ENCODE peak calls at places on chromosome 21, in six cellular contexts. P is astrocyte of the spinal cord, H is foreskin fibroblast, U is Peyer's patch, I is tibial artery, G is left ventricle myocardium inferior. B is an unnamed sample.

GRCh38 chr21:29669416-29669815 is 270.4 kb downstream of the GRIK1 start:
- DNase-seq in H (no peak), P (no peak), G (no peak), U (no peak), I (no peak), B (no peak)

GRCh38 chr21:42201615-42202161 is 17.3 kb upstream of the ABCG1 start:
- DNase-seq in P (no peak), G (no peak), U (no peak), I (no peak), H (no peak), B (no peak)

GRCh38 chr21:16588433-16588860 is 858.7 kb downstream of the USP25 start:
- DNase-seq in H (peak), I (peak), P (peak), U (peak), G (peak), B (peak)

GRCh38 chr21:39637971-39638628 is 25.4 kb downstream of the B3GALT5 start:
- DNase-seq in P (no peak), G (no peak), U (peak), H (no peak), I (no peak), B (no peak)

GRCh38 chr21:29237110-29238051 is 61.3 kb upstream of the BACH1 start:
- DNase-seq in G (peak), U (no peak), H (no peak), I (peak), P (no peak), B (peak)

GRCh38 chr21:27532081-27532480 is 565.2 kb upstream of the ADAMTS5 start:
- DNase-seq in P (peak), I (no peak), U (no peak), G (no peak), H (peak), B (no peak)

GRCh38 chr21:32062591-32063227 is 189.9 kb downstream of the HUNK start:
- DNase-seq in I (no peak), G (no peak), H (no peak), P (no peak), U (no peak), B (no peak)

GRCh38 chr21:10272216-10272615 is 249.2 kb upstream of the TPTE start:
- DNase-seq in G (no peak), I (no peak), H (no peak), U (peak), P (no peak), B (no peak)

GRCh38 chr21:26844258-26845065 is 747 bp downstream of the ADAMTS1 start:
- DNase-seq in P (peak), U (no peak), I (peak), H (no peak), G (peak), B (peak)

GRCh38 chr21:30329203-30329868 is 8.2 kb downstream of the KRTAP27-1 start:
- DNase-seq in G (no peak), P (peak), U (no peak), H (no peak), I (no peak), B (no peak)

GRCh38 chr21:35467536-35467935 is 418.4 kb upstream of the RUNX1 start:
- DNase-seq in H (no peak), I (no peak), U (no peak), G (no peak), P (no peak), B (peak)

GRCh38 chr21:41596241-41596925 is 88.4 kb upstream of the TMPRSS2 start:
- DNase-seq in H (no peak), G (no peak), U (peak), I (no peak), P (no peak), B (no peak)

GRCh38 chr21:24375201-24375600 is 1232.1 kb downstream of the MRPL39 start:
- DNase-seq in G (no peak), P (no peak), H (no peak), I (no peak), U (no peak), B (no peak)

GRCh38 chr21:14977814-14978213 is 87.0 kb downstream of the NRIP1 start:
- DNase-seq in U (no peak), P (no peak), H (no peak), I (no peak), G (no peak), B (peak)

GRCh38 chr21:22900511-22900910 is 1902.3 kb downstream of the NCAM2 start:
- DNase-seq in U (no peak), G (no peak), H (no peak), I (no peak), P (peak), B (no peak)

GRCh38 chr21:41847066-41847804 is 31.9 kb downstream of the PRDM15 start:
- DNase-seq in H (peak), P (peak), G (no peak), I (no peak), U (no peak), B (peak)

GRCh38 chr21:35578350-35578782 is 482.0 kb downstream of the SETD4 start:
- DNase-seq in I (no peak), U (no peak), G (no peak), P (peak), H (peak), B (peak)

GRCh38 chr21:42063578-42064521 is 7.3 kb upstream of the UMODL1 start:
- DNase-seq in I (no peak), H (no peak), G (no peak), P (no peak), U (peak), B (no peak)

GRCh38 chr21:32514275-32515055 is 70.9 kb downstream of the TCP10L start:
- DNase-seq in P (no peak), U (no peak), G (no peak), H (no peak), I (no peak), B (no peak)

GRCh38 chr21:39527067-39527595 is 75.4 kb downstream of the SH3BGR start:
- DNase-seq in I (no peak), G (no peak), P (no peak), H (no peak), U (no peak), B (no peak)

GRCh38 chr21:29265690-29266479 is 32.8 kb upstream of the BACH1 start:
- DNase-seq in P (no peak), I (no peak), G (no peak), U (no peak), H (no peak), B (no peak)

GRCh38 chr21:32329776-32330175 is 31.1 kb downstream of the MRAP start:
- DNase-seq in I (no peak), U (no peak), P (peak), H (peak), G (no peak), B (peak)

GRCh38 chr21:27371065-27371464 is 404.2 kb upstream of the ADAMTS5 start:
- DNase-seq in U (no peak), I (no peak), H (no peak), P (no peak), G (no peak), B (no peak)

GRCh38 chr21:32136546-32136945 is 142.3 kb downstream of the MIS18A start:
- DNase-seq in H (no peak), P (no peak), U (no peak), I (no peak), G (no peak), B (no peak)

GRCh38 chr21:16954787-16955186 is 558.1 kb upstream of the CXADR start:
- DNase-seq in I (no peak), U (no peak), H (no peak), G (no peak), P (no peak), B (no peak)

DNA sequence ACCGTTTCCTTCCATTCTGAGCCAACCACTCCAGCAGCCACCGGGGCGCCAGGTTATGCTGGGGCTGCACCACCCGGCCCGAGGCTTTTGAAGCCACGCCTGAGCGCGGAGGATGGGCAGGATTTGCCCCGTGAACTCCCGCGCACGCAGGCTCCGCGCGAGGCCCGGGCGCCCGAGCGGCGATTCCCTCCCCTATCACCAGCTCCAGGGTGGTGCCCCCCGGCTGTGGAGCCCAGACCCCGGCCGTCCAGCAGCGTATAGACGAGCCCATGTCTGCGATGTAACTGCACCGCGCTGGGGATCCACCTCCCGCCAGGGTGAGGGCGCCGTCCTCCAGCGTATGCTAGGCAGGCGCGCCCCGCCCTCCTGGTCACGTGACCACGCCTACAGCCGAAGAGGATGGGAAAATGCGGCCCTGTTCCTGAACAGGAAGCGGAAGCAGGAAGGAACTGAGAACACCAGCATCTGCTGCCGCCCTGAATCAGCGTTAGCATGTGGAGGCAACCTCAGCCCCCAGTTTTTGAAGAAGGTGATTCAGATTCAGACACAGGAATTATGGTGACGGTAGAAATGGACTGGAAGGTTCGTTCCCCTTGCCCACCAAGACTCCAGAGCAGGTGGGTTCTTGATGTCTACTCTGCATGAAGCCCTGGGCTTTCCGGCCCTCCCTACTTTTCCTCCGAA is 46.0 kb downstream of the VPS26C start:
- DNase-seq in I (peak), H (peak), P (peak), G (peak), U (peak), B (peak)
- TF ChIP-seq CTCF in I (peak), H (peak), P (peak), G (peak), U (peak), B (peak)

DNA sequence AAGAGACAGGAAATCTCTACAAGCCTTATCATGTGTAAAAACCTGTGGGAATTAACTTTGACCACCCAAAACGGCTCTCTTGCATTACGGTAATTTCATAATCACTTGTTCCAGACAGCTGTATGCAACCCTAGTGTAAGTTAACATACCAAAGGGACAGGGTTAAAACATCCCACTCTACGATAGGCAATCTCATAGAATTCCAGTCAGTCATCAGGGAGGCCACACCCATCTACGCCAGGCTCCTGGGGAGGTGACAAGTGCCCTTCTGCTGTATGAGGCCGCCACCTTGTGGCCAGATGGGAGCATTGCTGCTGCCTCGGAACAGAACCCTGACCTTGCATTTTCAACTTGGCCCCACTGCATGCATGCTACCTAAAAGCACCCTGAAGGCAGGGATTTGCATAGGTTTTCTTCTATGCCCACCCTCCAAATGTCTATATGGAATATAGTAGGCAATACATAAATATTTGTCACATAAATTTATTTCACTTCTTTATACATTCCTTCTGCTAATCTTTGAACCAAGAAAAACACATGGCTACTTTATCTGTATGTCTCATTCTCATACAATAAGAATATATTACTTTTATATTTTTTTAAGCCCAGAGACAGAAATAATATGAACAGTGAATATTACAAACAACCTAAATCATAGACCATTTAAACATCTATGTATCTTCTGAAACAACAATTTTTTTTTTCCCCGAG is 12.6 kb downstream of the HSF2BP start:
- DNase-seq in P (peak), U (peak), I (peak), H (peak), G (peak), B (peak)
- H3K4me3 ChIP-seq in P (no peak), U (no peak), I (no peak), H (no peak), G (no peak), B (no peak)

DNA sequence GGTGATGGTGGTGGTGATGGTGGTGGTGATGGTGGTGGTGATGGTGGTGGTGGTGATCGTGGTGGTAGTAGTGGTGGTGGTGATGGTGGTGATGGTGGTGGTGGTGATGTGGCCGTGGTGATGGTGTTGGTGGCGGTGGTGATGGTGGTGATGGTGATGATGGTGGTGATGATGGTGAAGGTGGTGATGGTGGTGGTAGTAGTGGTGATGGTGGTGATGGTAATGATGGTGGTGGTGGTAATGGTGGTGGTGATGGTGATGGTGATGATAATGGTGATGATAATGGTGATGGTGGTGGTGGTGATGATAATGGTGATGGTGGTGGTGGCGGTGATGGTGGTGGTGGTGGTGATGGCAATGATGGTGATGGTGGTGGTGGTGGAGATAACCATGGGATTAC is 6.8 kb upstream of the COL6A2 start:
- DNase-seq in U (peak), P (no peak), G (no peak), H (no peak), I (no peak), B (no peak)
- TF ChIP-seq CTCF in U (no peak), P (no peak), G (no peak), H (no peak), I (no peak), B (no peak)

DNA sequence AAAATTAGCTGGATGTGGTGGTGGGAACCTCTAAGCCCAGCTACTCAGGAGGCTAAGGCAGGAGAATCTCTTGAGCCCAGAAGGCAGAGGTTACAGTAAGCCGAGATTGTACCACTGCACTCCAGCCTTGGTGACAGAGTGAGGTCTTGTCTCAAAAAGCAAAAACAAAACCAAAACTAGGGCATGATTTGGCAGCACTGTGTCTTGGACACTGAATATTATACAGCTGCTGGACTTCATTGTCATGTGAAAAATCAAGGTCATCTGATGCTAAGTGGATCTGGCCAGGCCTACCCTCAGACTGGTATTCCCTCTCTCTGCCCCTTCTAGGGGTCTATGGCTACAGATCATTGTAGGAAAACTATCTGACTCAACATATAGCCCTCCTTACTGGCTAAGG is 55.2 kb upstream of the MRPS6 start:
- DNase-seq in G (no peak), H (no peak), P (no peak), U (no peak), I (no peak), B (no peak)
- H3K4me3 ChIP-seq in G (no peak), H (no peak), P (no peak), U (no peak), I (no peak), B (no peak)

B was measured in cardiac muscle cell.